ENCODE peak calls at places on chromosomes 13 and 19, in six cellular contexts. M is A549, A is K562, P is GM12878, G is HepG2, K is endothelial cell of umbilical vein. E is an unnamed sample.

GRCh38 chr13:111936267-111936925 is 130.6 kb upstream of the SOX1 start:
- DNase-seq in M (no peak), A (no peak), P (no peak), G (no peak), K (no peak), E (no peak)

GRCh38 chr19:29873024-29873800 is 61.4 kb downstream of the CCNE1 start:
- DNase-seq in M (peak; percentile 68), A (peak; percentile 72), P (no peak), G (no peak), K (no peak), E (peak; percentile 44)

GRCh38 chr13:102402292-102402691 is 444 bp upstream of the FGF14 start:
- DNase-seq in M (no peak), A (no peak), P (no peak), G (no peak), K (no peak), E (no peak)

GRCh38 chr13:23903906-23904280 is 6.6 kb upstream of the C1QTNF9B start:
- DNase-seq in M (no peak), A (no peak), P (no peak), G (no peak), K (no peak), E (no peak)

GRCh38 chr19:39408392-39409206 is 2.0 kb downstream of the ZFP36 start:
- DNase-seq in M (peak; percentile 61), A (peak; percentile 14), P (no peak), G (no peak), K (peak; percentile 32), E (no peak)

GRCh38 chr19:27742041-27742440 is 1470.9 kb downstream of the UQCRFS1 start:
- DNase-seq in M (no peak), A (no peak), P (no peak), G (no peak), K (no peak), E (no peak)

GRCh38 chr13:67148219-67148583 is 81.9 kb downstream of the PCDH9 start:
- DNase-seq in M (no peak), A (no peak), P (no peak), G (no peak), K (peak; percentile 82), E (no peak)

GRCh38 chr13:79987323-79987722 is 353.6 kb downstream of the SPRY2 start:
- DNase-seq in M (no peak), A (no peak), P (no peak), G (no peak), K (no peak), E (no peak)

GRCh38 chr13:81917829-81918228 is 1576.9 kb upstream of the SPRY2 start:
- DNase-seq in M (no peak), A (no peak), P (no peak), G (no peak), K (no peak), E (no peak)

DNA sequence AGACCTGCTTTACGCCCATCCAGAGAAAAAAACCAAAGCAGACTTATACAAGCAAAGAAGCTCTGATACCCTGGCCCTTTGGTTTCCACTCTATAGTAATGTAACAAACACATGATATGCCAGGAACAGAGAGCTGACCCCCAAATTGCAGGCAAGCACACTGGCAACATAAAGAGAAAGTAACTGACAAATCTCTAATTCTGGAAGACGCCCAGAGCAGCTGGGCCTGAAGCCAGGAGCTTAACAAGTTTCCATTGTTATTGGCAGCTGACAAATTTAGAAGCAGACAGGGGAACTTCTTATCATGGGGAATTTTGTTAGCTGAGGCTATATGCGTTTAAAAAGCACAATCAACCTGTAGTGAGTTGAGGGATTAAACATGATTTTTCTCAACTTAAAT is 158.0 kb downstream of the DLEU7 start:
- DNase-seq in M (no peak), A (no peak), P (no peak), G (no peak), K (peak; percentile 97), E (no peak)
- TF ChIP-seq MYC in M (no peak), A (no peak), P (no peak), G (no peak), K (no peak), E (no peak)

GRCh38 chr19:45999653-46000121 is 4.4 kb downstream of the CCDC61 start:
- DNase-seq in M (peak; percentile 45), A (peak; percentile 57), P (no peak), G (no peak), K (no peak), E (no peak)
- H3K4me3 ChIP-seq in M (no peak overlapping the region), A (no peak overlapping the region), P (no peak overlapping the region), G (no peak overlapping the region), K (no peak overlapping the region), E (no peak overlapping the region)

GRCh38 chr19:45251452-45252354 is 632 bp downstream of the MARK4 start:
- DNase-seq in M (no peak), A (peak; percentile 48), P (no peak), G (no peak), K (no peak), E (peak; percentile 27)
- TF ChIP-seq CTCF in M (no peak), A (no peak), P (no peak), G (peak; percentile 24), K (no peak), E (no peak)

DNA sequence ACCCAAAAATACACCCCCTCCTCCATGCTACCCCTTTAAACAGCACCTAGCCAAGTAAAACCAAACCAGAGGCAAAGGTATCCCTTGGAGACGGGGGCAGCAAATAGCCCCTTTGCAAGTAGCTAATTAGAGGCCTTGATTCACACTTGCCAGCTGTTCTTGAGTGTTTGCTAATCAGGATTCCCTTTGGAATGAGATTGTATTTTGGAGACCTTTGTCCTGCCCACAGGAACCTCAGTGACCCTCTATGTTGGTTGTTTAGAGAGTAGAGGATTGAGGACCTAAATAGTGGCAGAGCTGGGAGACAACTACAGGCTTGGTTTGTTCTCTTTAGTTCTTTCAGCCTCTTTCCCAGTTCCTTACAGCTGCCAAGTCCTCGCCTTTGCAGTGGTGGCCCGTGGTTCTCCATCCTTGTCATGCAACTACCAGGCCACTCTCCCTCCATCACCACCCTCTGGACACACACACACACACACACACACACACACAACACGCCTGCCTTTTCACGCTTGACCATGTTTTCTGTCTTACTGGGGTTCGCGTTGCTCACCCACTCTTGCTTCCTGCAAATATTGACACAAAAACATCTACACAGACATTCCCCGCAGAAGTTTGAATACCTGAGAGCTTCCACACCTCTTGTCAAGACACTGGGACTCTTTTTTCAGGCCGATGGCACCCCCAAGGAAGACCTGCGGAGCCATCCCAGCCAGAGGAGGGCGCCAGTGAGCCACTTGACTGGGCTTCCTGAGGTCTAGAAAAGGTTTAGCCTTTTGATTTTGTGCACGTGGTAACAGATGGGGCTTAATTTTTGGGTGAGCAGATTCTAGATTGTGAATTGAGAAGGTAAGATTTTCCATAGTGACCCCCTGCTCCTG is 80.0 kb upstream of the GPR183 start:
- DNase-seq in M (peak; percentile 30), A (peak; percentile 66), P (peak; percentile 66), G (peak; percentile 35), K (peak; percentile 33), E (peak; percentile 56)
- TF ChIP-seq MYC in M (no peak), A (peak; percentile 47), P (no peak), G (no peak), K (no peak), E (no peak)

GRCh38 chr13:44373247-44373600 is 400 bp upstream of the SERP2 start:
- DNase-seq in M (no peak), A (no peak), P (no peak), G (no peak), K (no peak), E (no peak)

GRCh38 chr13:44378277-44378676 is 4.7 kb downstream of the SERP2 start:
- DNase-seq in M (no peak), A (no peak), P (no peak), G (no peak), K (no peak), E (no peak)

GRCh38 chr13:44373601-44374347 is at the start of gene SERP2:
- DNase-seq in M (no peak), A (no peak), P (no peak), G (no peak), K (no peak), E (no peak)

GRCh38 chr13:44371421-44371820 is 2.2 kb upstream of the SERP2 start:
- DNase-seq in M (no peak), A (no peak), P (no peak), G (no peak), K (no peak), E (no peak)

GRCh38 chr13:44374348-44374712 is 706 bp downstream of the SERP2 start:
- DNase-seq in M (no peak), A (no peak), P (no peak), G (no peak), K (no peak), E (no peak)
- H3K4me3 ChIP-seq in M (no peak overlapping the region), A (no peak overlapping the region), P (no peak overlapping the region), G (no peak overlapping the region), K (no peak overlapping the region), E (no peak overlapping the region)

GRCh38 chr19:19033426-19034203 is at the start of the genes ARMC6 and SUGP2:
- DNase-seq in M (peak; percentile 88), A (peak; percentile 98), P (peak; percentile 76), G (peak; percentile 74), K (peak; percentile 94), E (peak; percentile 94)
- TF ChIP-seq CTCF in M (no peak), A (peak; percentile 8), P (no peak), G (peak; percentile 30), K (no peak), E (no peak)